ENCODE peak calls at places on chromosomes 1 and 21, in four cellular contexts. One of them, this sample, is unnamed.

GRCh38 chr21:29115899-29116298 is 14.5 kb upstream of the MAP3K7CL start:
- DNase-seq in upper lobe of right lung: no peak
- DNase-seq in body of pancreas: no peak
- DNase-seq in cardiac muscle cell: no peak
- DNase-seq in this sample: no peak

GRCh38 chr1:1283821-1284220 is 3.6 kb downstream of the SCNN1D start:
- DNase-seq in cardiac muscle cell: no peak
- DNase-seq in upper lobe of right lung: no peak
- DNase-seq in body of pancreas: no peak
- DNase-seq in this sample: no peak

GRCh38 chr1:9870572-9870971 is 39.5 kb downstream of the CTNNBIP1 start:
- DNase-seq in cardiac muscle cell: no peak
- DNase-seq in upper lobe of right lung: no peak
- DNase-seq in body of pancreas: no peak
- DNase-seq in this sample: no peak

GRCh38 chr1:47927165-47927564 is 70.0 kb downstream of the TRABD2B start:
- DNase-seq in upper lobe of right lung: no peak
- DNase-seq in cardiac muscle cell: no peak
- DNase-seq in body of pancreas: no peak
- DNase-seq in this sample: no peak

GRCh38 chr1:47980501-47980900 is 16.7 kb downstream of the TRABD2B start:
- DNase-seq in body of pancreas: no peak
- DNase-seq in upper lobe of right lung: no peak
- DNase-seq in cardiac muscle cell: no peak
- DNase-seq in this sample: no peak

GRCh38 chr1:6378096-6378746 is 15.3 kb downstream of the ACOT7 start:
- DNase-seq in cardiac muscle cell: no peak
- DNase-seq in upper lobe of right lung: no peak
- DNase-seq in body of pancreas: peak; percentile 7
- DNase-seq in this sample: no peak

GRCh38 chr21:29892379-29892778 is 47.4 kb downstream of the GRIK1 start:
- DNase-seq in upper lobe of right lung: no peak
- DNase-seq in body of pancreas: no peak
- DNase-seq in cardiac muscle cell: no peak
- DNase-seq in this sample: no peak

GRCh38 chr1:198106007-198106406 is 50.8 kb upstream of the NEK7 start:
- DNase-seq in body of pancreas: no peak
- DNase-seq in upper lobe of right lung: no peak
- DNase-seq in cardiac muscle cell: no peak
- DNase-seq in this sample: no peak

DNA sequence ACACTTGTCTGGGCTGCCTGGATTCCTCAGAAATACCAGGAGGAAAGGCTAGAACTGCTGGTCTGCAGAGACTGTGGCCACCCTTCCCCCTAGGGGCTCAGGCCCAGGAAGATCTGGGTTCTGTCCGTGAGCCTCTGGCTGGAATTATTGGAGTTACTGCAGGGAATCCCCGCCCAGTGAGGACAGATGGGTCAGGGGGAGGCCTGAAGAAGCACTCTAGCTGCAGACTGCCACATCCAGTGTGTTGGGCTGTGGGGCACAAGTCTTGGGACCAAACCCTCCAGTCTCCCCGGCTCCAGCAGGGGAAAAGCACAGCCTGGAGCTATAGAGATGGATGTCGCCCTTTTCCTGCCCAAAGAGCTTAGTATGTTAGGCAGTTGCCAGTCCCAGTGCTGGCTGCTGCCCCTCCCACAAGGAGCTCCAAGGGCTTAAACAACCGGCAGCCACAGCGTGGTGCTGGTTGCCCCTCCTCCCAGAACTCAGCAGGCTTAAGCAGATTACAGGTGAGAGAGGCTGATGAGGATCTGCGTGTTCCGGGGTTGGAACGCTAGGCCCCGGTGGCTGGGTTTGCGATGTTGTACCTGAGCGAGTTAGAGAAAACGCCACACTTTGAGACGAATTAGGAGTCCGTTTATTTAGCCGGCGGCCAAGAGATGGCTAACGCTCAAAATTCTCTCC is 255.5 kb upstream of the LRRC7 start:
- DNase-seq in upper lobe of right lung: no peak
- DNase-seq in body of pancreas: no peak
- DNase-seq in cardiac muscle cell: no peak
- DNase-seq in this sample: no peak
- H3K9me3 ChIP-seq in upper lobe of right lung: peaks cover 4% of the 10 kb centered on the region
- H3K9me3 ChIP-seq in body of pancreas: no peaks in the 10 kb centered on the region
- H3K9me3 ChIP-seq in cardiac muscle cell: no peaks in the 10 kb centered on the region
- H3K9me3 ChIP-seq in this sample: peaks cover 2% of the 10 kb centered on the region

DNA sequence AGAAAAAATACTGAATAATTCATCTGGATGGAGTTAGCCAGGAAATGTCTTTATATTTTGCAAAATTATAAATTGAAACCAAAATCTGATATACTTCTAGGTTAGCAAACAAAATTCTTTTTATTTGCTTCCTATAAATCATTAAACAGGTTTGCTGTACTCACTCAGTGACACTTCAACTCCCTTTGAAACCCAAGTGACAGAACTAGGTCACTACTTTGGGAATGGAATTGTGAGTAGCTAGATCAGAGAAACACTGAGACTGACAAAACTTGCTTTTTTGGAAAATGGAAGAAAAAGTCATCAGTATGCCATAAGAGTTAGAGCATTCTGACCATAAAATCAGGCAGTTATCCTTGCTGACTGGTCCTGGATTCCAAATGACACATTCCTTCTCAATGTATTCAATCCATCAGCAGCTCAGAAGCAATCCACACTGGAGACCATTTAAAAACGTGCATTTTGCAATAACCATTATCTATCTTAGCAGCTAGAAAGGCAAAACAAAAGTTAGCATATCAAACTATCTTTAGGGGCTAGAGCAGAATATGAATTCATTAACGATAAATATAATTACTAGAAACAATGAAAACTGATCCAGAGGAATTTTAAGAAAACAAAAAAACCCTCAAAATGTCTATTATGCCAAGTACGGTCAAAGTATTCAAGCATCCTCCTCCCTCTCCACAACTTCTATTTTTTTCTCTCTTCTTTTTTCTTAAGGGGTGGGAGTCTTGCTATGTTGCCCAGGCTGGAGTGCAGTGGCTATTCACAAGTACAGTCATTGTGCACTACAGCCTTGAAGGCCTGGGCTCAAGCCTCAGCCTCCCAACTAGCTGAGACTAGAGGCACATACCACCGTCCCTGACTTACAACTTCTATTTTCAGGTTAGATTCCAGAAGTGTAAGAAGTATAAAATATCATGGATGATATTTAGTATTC is 60.2 kb downstream of the HNRNPR start:
- DNase-seq in body of pancreas: no peak
- DNase-seq in upper lobe of right lung: no peak
- DNase-seq in cardiac muscle cell: peak; percentile 21
- DNase-seq in this sample: no peak
- H3K27ac ChIP-seq in body of pancreas: peak overlapping the region; percentile 72
- H3K27ac ChIP-seq in upper lobe of right lung: no peak overlapping the region
- H3K27ac ChIP-seq in cardiac muscle cell: no peak overlapping the region
- H3K27ac ChIP-seq in this sample: no peak overlapping the region

GRCh38 chr1:31675161-31675560 is 28.7 kb downstream of the COL16A1 start:
- DNase-seq in upper lobe of right lung: no peak
- DNase-seq in body of pancreas: no peak
- DNase-seq in cardiac muscle cell: no peak
- DNase-seq in this sample: no peak

GRCh38 chr1:31675761-31676160 is 28.1 kb downstream of the COL16A1 start:
- DNase-seq in cardiac muscle cell: no peak
- DNase-seq in upper lobe of right lung: no peak
- DNase-seq in body of pancreas: no peak
- DNase-seq in this sample: no peak

GRCh38 chr1:31677401-31677800 is 26.4 kb downstream of the COL16A1 start:
- DNase-seq in body of pancreas: no peak
- DNase-seq in upper lobe of right lung: no peak
- DNase-seq in cardiac muscle cell: no peak
- DNase-seq in this sample: no peak

GRCh38 chr1:31672988-31673387 is 28.3 kb upstream of the PEF1 start:
- DNase-seq in upper lobe of right lung: no peak
- DNase-seq in body of pancreas: no peak
- DNase-seq in cardiac muscle cell: no peak
- DNase-seq in this sample: no peak

DNA sequence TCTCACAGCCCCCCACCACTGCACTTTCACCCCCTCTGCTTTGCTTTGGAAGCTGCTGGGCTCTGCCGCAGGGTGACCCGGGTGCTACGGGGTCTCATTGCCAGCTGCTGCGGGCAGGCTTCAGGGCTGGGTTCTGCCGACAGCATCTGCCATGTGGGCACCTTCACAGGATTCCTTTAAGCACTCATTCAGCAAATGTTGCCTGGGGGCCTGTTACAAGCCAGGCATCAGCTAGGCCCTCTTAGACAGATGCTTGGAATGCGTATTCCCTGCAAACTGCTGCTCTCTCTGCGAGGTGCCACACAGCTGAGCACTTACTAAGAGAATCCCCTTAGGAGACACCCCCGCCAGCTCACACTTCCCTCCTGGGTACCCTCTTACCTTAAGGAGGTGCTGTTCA is 29.2 kb downstream of the COL16A1 start:
- DNase-seq in cardiac muscle cell: no peak
- DNase-seq in body of pancreas: no peak
- DNase-seq in upper lobe of right lung: no peak
- DNase-seq in this sample: no peak
- H3K4me3 ChIP-seq in cardiac muscle cell: no peak overlapping the region
- H3K4me3 ChIP-seq in body of pancreas: no peak overlapping the region
- H3K4me3 ChIP-seq in upper lobe of right lung: no peak overlapping the region
- H3K4me3 ChIP-seq in this sample: no peak overlapping the region

DNA sequence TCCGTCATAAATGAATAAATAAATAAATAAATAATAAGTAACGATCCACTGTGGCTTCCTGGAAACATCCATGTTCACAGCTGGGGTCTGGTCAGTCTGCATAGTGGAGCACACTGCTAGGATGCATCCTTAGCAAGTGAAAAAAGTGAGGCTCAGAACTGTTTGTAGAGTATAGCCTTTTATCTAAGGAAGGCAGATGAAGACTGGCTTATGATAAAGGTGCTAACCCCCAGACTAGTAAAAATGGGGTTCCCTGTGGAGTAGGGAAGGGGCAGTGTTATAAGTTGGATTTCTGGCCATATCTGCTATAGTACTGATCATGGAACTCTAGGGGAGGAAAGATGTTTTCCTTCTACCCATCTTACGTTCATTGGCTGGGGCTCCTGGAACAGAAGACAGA is 15.9 kb downstream of the PKNOX1 start:
- DNase-seq in body of pancreas: no peak
- DNase-seq in cardiac muscle cell: no peak
- DNase-seq in upper lobe of right lung: no peak
- DNase-seq in this sample: no peak
- H3K9me3 ChIP-seq in body of pancreas: no peaks in the 10 kb centered on the region
- H3K9me3 ChIP-seq in cardiac muscle cell: no peaks in the 10 kb centered on the region
- H3K9me3 ChIP-seq in upper lobe of right lung: no peaks in the 10 kb centered on the region
- H3K9me3 ChIP-seq in this sample: no peaks in the 10 kb centered on the region

GRCh38 chr1:159920651-159921050 is 4.7 kb downstream of the TAGLN2 start:
- DNase-seq in cardiac muscle cell: no peak
- DNase-seq in upper lobe of right lung: no peak
- DNase-seq in body of pancreas: no peak
- DNase-seq in this sample: no peak

GRCh38 chr1:159918041-159918917 is 7.0 kb downstream of the TAGLN2 start:
- DNase-seq in upper lobe of right lung: peak; percentile 42
- DNase-seq in body of pancreas: no peak
- DNase-seq in cardiac muscle cell: no peak
- DNase-seq in this sample: no peak

GRCh38 chr1:159920202-159920601 is 5.1 kb downstream of the TAGLN2 start:
- DNase-seq in body of pancreas: no peak
- DNase-seq in cardiac muscle cell: no peak
- DNase-seq in upper lobe of right lung: peak; percentile 54
- DNase-seq in this sample: no peak

GRCh38 chr1:159918918-159919195 is 6.5 kb downstream of the TAGLN2 start:
- DNase-seq in cardiac muscle cell: no peak
- DNase-seq in body of pancreas: no peak
- DNase-seq in upper lobe of right lung: no peak
- DNase-seq in this sample: no peak

DNA sequence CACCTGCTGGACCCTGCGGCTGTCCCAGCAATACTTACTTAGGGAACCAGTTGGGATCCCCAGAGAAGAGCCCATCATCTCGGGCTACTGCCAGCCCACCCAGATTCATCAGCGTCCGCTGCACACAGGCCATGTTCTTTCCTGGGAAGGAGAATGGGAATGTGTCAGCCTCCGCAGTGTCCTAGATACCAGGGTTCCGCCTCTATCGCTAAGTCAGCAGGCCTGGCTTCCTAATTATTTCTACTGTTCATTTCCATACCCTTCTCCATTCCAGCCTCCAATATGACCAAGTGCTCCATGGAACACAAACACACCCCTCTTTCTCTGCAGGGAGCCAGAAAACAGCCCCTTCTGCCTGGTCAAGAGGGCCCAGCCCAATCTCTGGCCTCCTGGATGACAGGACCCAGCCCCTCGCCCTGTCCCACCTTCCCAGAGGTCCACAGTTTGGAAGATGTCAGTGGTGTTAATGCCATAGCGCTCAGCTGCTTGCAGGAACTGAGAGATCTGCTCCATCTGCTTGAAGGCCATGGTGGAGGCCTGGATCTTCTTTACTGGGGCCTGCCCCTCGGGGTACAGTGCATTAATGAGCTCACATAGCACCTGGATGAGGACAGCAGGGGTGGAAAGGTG is 6.0 kb downstream of the TAGLN2 start:
- DNase-seq in upper lobe of right lung: peak; percentile 23
- DNase-seq in body of pancreas: no peak
- DNase-seq in cardiac muscle cell: no peak
- DNase-seq in this sample: no peak
- H3K27ac ChIP-seq in upper lobe of right lung: no peak overlapping the region
- H3K27ac ChIP-seq in body of pancreas: no peak overlapping the region
- H3K27ac ChIP-seq in cardiac muscle cell: no peak overlapping the region
- H3K27ac ChIP-seq in this sample: no peak overlapping the region

GRCh38 chr1:183863852-183864251 is 58.9 kb downstream of the RGL1 start:
- DNase-seq in body of pancreas: no peak
- DNase-seq in upper lobe of right lung: no peak
- DNase-seq in cardiac muscle cell: no peak
- DNase-seq in this sample: no peak
- H3K4me3 ChIP-seq in body of pancreas: no peak overlapping the region
- H3K4me3 ChIP-seq in upper lobe of right lung: no peak overlapping the region
- H3K4me3 ChIP-seq in cardiac muscle cell: no peak overlapping the region
- H3K4me3 ChIP-seq in this sample: no peak overlapping the region

GRCh38 chr21:15749868-15750174 is 20.0 kb downstream of the USP25 start:
- DNase-seq in upper lobe of right lung: no peak
- DNase-seq in body of pancreas: no peak
- DNase-seq in cardiac muscle cell: peak; percentile 42
- DNase-seq in this sample: no peak
- H3K9me3 ChIP-seq in upper lobe of right lung: no peaks in the 10 kb centered on the region
- H3K9me3 ChIP-seq in body of pancreas: no peaks in the 10 kb centered on the region
- H3K9me3 ChIP-seq in cardiac muscle cell: no peaks in the 10 kb centered on the region
- H3K9me3 ChIP-seq in this sample: no peaks in the 10 kb centered on the region

GRCh38 chr1:104125226-104125625 is 375.5 kb downstream of the AMY1C start:
- DNase-seq in body of pancreas: no peak
- DNase-seq in upper lobe of right lung: no peak
- DNase-seq in cardiac muscle cell: no peak
- DNase-seq in this sample: no peak
- H3K27ac ChIP-seq in body of pancreas: no peak overlapping the region
- H3K27ac ChIP-seq in upper lobe of right lung: no peak overlapping the region
- H3K27ac ChIP-seq in cardiac muscle cell: no peak overlapping the region
- H3K27ac ChIP-seq in this sample: no peak overlapping the region

GRCh38 chr21:33384851-33385331 is 18.3 kb upstream of the IFNGR2 start:
- DNase-seq in upper lobe of right lung: no peak
- DNase-seq in cardiac muscle cell: no peak
- DNase-seq in body of pancreas: no peak
- DNase-seq in this sample: no peak
- H3K4me3 ChIP-seq in upper lobe of right lung: no peak overlapping the region
- H3K4me3 ChIP-seq in cardiac muscle cell: no peak overlapping the region
- H3K4me3 ChIP-seq in body of pancreas: no peak overlapping the region
- H3K4me3 ChIP-seq in this sample: peak overlapping the region; percentile 76

This sample was measured in CD4-positive, CD25-positive, alpha-beta regulatory T cell.